ENCODE peak calls at places on chromosomes 12 and 14, in seven cellular contexts. One of them, this sample, is unnamed. For H3K9me3, the result is how much of the 10 kb centered on the place peaks cover.

GRCh38 chr14:91570021-91570420 is 59.9 kb upstream of the PPP4R3A start:
- DNase-seq in right atrium auricular region: no peak
- DNase-seq in CD8-positive, alpha-beta memory T cell: no peak
- DNase-seq in IMR-90: no peak
- DNase-seq in neuronal stem cell: peak
- DNase-seq in right lobe of liver: no peak
- DNase-seq in fibroblast of lung: no peak
- DNase-seq in this sample: no peak

GRCh38 chr14:100554082-100554677 is 33.0 kb downstream of the BEGAIN start:
- DNase-seq in right atrium auricular region: peak
- DNase-seq in CD8-positive, alpha-beta memory T cell: no peak
- DNase-seq in IMR-90: no peak
- DNase-seq in neuronal stem cell: no peak
- DNase-seq in right lobe of liver: no peak
- DNase-seq in fibroblast of lung: no peak
- DNase-seq in this sample: no peak

GRCh38 chr14:52003324-52003723 is 14.0 kb downstream of the RTRAF start:
- DNase-seq in right atrium auricular region: no peak
- DNase-seq in CD8-positive, alpha-beta memory T cell: no peak
- DNase-seq in IMR-90: peak
- DNase-seq in neuronal stem cell: no peak
- DNase-seq in right lobe of liver: no peak
- DNase-seq in fibroblast of lung: peak
- DNase-seq in this sample: no peak

GRCh38 chr14:78278464-78278863 is 108.3 kb downstream of the NRXN3 start:
- DNase-seq in right atrium auricular region: no peak
- DNase-seq in CD8-positive, alpha-beta memory T cell: no peak
- DNase-seq in IMR-90: no peak
- DNase-seq in neuronal stem cell: no peak
- DNase-seq in right lobe of liver: no peak
- DNase-seq in fibroblast of lung: no peak
- DNase-seq in this sample: no peak

GRCh38 chr12:131223791-131224567 is 270.3 kb downstream of the ADGRD1 start:
- DNase-seq in right atrium auricular region: no peak
- DNase-seq in CD8-positive, alpha-beta memory T cell: no peak
- DNase-seq in IMR-90: no peak
- DNase-seq in neuronal stem cell: no peak
- DNase-seq in right lobe of liver: no peak
- DNase-seq in fibroblast of lung: no peak
- DNase-seq in this sample: no peak

GRCh38 chr14:21026988-21027315 is 2.1 kb upstream of the NDRG2 start:
- DNase-seq in right atrium auricular region: peak
- DNase-seq in CD8-positive, alpha-beta memory T cell: no peak
- DNase-seq in IMR-90: no peak
- DNase-seq in neuronal stem cell: no peak
- DNase-seq in right lobe of liver: no peak
- DNase-seq in fibroblast of lung: no peak
- DNase-seq in this sample: no peak

GRCh38 chr12:112439769-112440168 is 21.0 kb downstream of the PTPN11 start:
- DNase-seq in right atrium auricular region: no peak
- DNase-seq in CD8-positive, alpha-beta memory T cell: no peak
- DNase-seq in IMR-90: no peak
- DNase-seq in neuronal stem cell: no peak
- DNase-seq in right lobe of liver: no peak
- DNase-seq in fibroblast of lung: no peak
- DNase-seq in this sample: no peak

GRCh38 chr14:26199096-26199495 is 398.7 kb downstream of the NOVA1 start:
- DNase-seq in right atrium auricular region: no peak
- DNase-seq in CD8-positive, alpha-beta memory T cell: no peak
- DNase-seq in IMR-90: no peak
- DNase-seq in neuronal stem cell: no peak
- DNase-seq in right lobe of liver: no peak
- DNase-seq in fibroblast of lung: no peak
- DNase-seq in this sample: no peak

GRCh38 chr14:42316746-42317145 is 710.1 kb downstream of the LRFN5 start:
- DNase-seq in right atrium auricular region: no peak
- DNase-seq in CD8-positive, alpha-beta memory T cell: no peak
- DNase-seq in IMR-90: no peak
- DNase-seq in neuronal stem cell: no peak
- DNase-seq in right lobe of liver: no peak
- DNase-seq in fibroblast of lung: no peak
- DNase-seq in this sample: no peak

GRCh38 chr12:43289412-43289811 is 262.6 kb downstream of the ADAMTS20 start:
- DNase-seq in right atrium auricular region: no peak
- DNase-seq in CD8-positive, alpha-beta memory T cell: no peak
- DNase-seq in IMR-90: peak
- DNase-seq in neuronal stem cell: no peak
- DNase-seq in right lobe of liver: no peak
- DNase-seq in fibroblast of lung: peak
- DNase-seq in this sample: no peak

GRCh38 chr12:125467363-125467762 is 402.1 kb downstream of the AACS start:
- DNase-seq in right atrium auricular region: no peak
- DNase-seq in CD8-positive, alpha-beta memory T cell: no peak
- DNase-seq in IMR-90: no peak
- DNase-seq in neuronal stem cell: no peak
- DNase-seq in right lobe of liver: no peak
- DNase-seq in fibroblast of lung: no peak
- DNase-seq in this sample: no peak

GRCh38 chr14:43898709-43899108 is 608.4 kb downstream of the FSCB start:
- DNase-seq in right atrium auricular region: no peak
- DNase-seq in CD8-positive, alpha-beta memory T cell: no peak
- DNase-seq in IMR-90: no peak
- DNase-seq in neuronal stem cell: no peak
- DNase-seq in right lobe of liver: no peak
- DNase-seq in fibroblast of lung: peak
- DNase-seq in this sample: no peak

GRCh38 chr14:52279405-52279804 is 11.9 kb downstream of the PTGDR start:
- DNase-seq in right atrium auricular region: no peak
- DNase-seq in CD8-positive, alpha-beta memory T cell: no peak
- DNase-seq in IMR-90: peak
- DNase-seq in neuronal stem cell: no peak
- DNase-seq in right lobe of liver: no peak
- DNase-seq in fibroblast of lung: peak
- DNase-seq in this sample: no peak

GRCh38 chr12:26116829-26117228 is 8.0 kb downstream of the BHLHE41 start:
- DNase-seq in right atrium auricular region: no peak
- DNase-seq in CD8-positive, alpha-beta memory T cell: no peak
- DNase-seq in IMR-90: no peak
- DNase-seq in neuronal stem cell: no peak
- DNase-seq in right lobe of liver: no peak
- DNase-seq in fibroblast of lung: no peak
- DNase-seq in this sample: no peak

GRCh38 chr14:74934476-74935339 is 11.6 kb upstream of the RPS6KL1 start:
- DNase-seq in right atrium auricular region: no peak
- DNase-seq in CD8-positive, alpha-beta memory T cell: no peak
- DNase-seq in IMR-90: no peak
- DNase-seq in neuronal stem cell: no peak
- DNase-seq in right lobe of liver: peak
- DNase-seq in fibroblast of lung: peak
- DNase-seq in this sample: no peak

GRCh38 chr12:118206107-118206412 is 70.1 kb downstream of the PEBP1 start:
- DNase-seq in right atrium auricular region: no peak
- DNase-seq in CD8-positive, alpha-beta memory T cell: no peak
- DNase-seq in IMR-90: no peak
- DNase-seq in neuronal stem cell: no peak
- DNase-seq in right lobe of liver: no peak
- DNase-seq in fibroblast of lung: no peak
- DNase-seq in this sample: no peak

GRCh38 chr12:49553512-49554088 is 14.3 kb downstream of the MCRS1 start:
- DNase-seq in right atrium auricular region: no peak
- DNase-seq in CD8-positive, alpha-beta memory T cell: no peak
- DNase-seq in IMR-90: no peak
- DNase-seq in neuronal stem cell: no peak
- DNase-seq in right lobe of liver: no peak
- DNase-seq in fibroblast of lung: no peak
- DNase-seq in this sample: no peak

GRCh38 chr14:104104006-104104901 is 18.8 kb downstream of the ASPG start:
- DNase-seq in right atrium auricular region: no peak
- DNase-seq in CD8-positive, alpha-beta memory T cell: peak
- DNase-seq in IMR-90: no peak
- DNase-seq in neuronal stem cell: no peak
- DNase-seq in right lobe of liver: peak
- DNase-seq in fibroblast of lung: no peak
- DNase-seq in this sample: no peak

GRCh38 chr14:63275611-63276010 is 43.1 kb downstream of the GPHB5 start:
- DNase-seq in right atrium auricular region: no peak
- DNase-seq in CD8-positive, alpha-beta memory T cell: no peak
- DNase-seq in IMR-90: no peak
- DNase-seq in neuronal stem cell: no peak
- DNase-seq in right lobe of liver: no peak
- DNase-seq in fibroblast of lung: no peak
- DNase-seq in this sample: no peak

GRCh38 chr12:116455540-116456306 is 103.5 kb upstream of the MAP1LC3B2 start:
- DNase-seq in right atrium auricular region: peak
- DNase-seq in CD8-positive, alpha-beta memory T cell: no peak
- DNase-seq in IMR-90: peak
- DNase-seq in neuronal stem cell: peak
- DNase-seq in right lobe of liver: no peak
- DNase-seq in fibroblast of lung: peak
- DNase-seq in this sample: no peak

GRCh38 chr12:130982565-130983225 is 29.0 kb downstream of the ADGRD1 start:
- DNase-seq in right atrium auricular region: peak
- DNase-seq in CD8-positive, alpha-beta memory T cell: no peak
- DNase-seq in IMR-90: no peak
- DNase-seq in neuronal stem cell: no peak
- DNase-seq in right lobe of liver: no peak
- DNase-seq in fibroblast of lung: no peak
- DNase-seq in this sample: no peak

GRCh38 chr14:101506921-101507300 is 54.4 kb upstream of the DIO3 start:
- DNase-seq in right atrium auricular region: peak
- DNase-seq in CD8-positive, alpha-beta memory T cell: no peak
- DNase-seq in IMR-90: no peak
- DNase-seq in neuronal stem cell: no peak
- DNase-seq in right lobe of liver: peak
- DNase-seq in fibroblast of lung: no peak
- DNase-seq in this sample: no peak

GRCh38 chr12:123223241-123223668 is 9.7 kb downstream of the MPHOSPH9 start:
- DNase-seq in right atrium auricular region: no peak
- DNase-seq in CD8-positive, alpha-beta memory T cell: peak
- DNase-seq in IMR-90: no peak
- DNase-seq in neuronal stem cell: no peak
- DNase-seq in right lobe of liver: no peak
- DNase-seq in fibroblast of lung: no peak
- DNase-seq in this sample: peak

GRCh38 chr14:102903248-102903888 is 19.1 kb upstream of the AMN start:
- DNase-seq in right atrium auricular region: no peak
- DNase-seq in CD8-positive, alpha-beta memory T cell: no peak
- DNase-seq in IMR-90: no peak
- DNase-seq in neuronal stem cell: no peak
- DNase-seq in right lobe of liver: no peak
- DNase-seq in fibroblast of lung: no peak
- DNase-seq in this sample: no peak

GRCh38 chr14:58846682-58847465 is 209.1 kb downstream of the DACT1 start:
- DNase-seq in right atrium auricular region: no peak
- DNase-seq in CD8-positive, alpha-beta memory T cell: no peak
- DNase-seq in IMR-90: no peak
- DNase-seq in neuronal stem cell: no peak
- DNase-seq in right lobe of liver: no peak
- DNase-seq in fibroblast of lung: no peak
- DNase-seq in this sample: no peak

GRCh38 chr12:55742719-55743130 is at the start of gene GDF11:
- DNase-seq in right atrium auricular region: peak
- DNase-seq in CD8-positive, alpha-beta memory T cell: peak
- DNase-seq in IMR-90: peak
- DNase-seq in neuronal stem cell: peak
- DNase-seq in right lobe of liver: no peak
- DNase-seq in fibroblast of lung: peak
- DNase-seq in this sample: peak

GRCh38 chr14:105742531-105742848 is 216.1 kb downstream of the TMEM121 start:
- DNase-seq in right atrium auricular region: no peak
- DNase-seq in CD8-positive, alpha-beta memory T cell: peak
- DNase-seq in IMR-90: no peak
- DNase-seq in neuronal stem cell: no peak
- DNase-seq in right lobe of liver: no peak
- DNase-seq in fibroblast of lung: no peak
- DNase-seq in this sample: no peak
- H3K9me3 ChIP-seq in right atrium auricular region: under half
- H3K9me3 ChIP-seq in CD8-positive, alpha-beta memory T cell: under half
- H3K9me3 ChIP-seq in IMR-90: under half
- H3K9me3 ChIP-seq in neuronal stem cell: under half
- H3K9me3 ChIP-seq in right lobe of liver: under half
- H3K9me3 ChIP-seq in fibroblast of lung: under half
- H3K9me3 ChIP-seq in this sample: under half

DNA sequence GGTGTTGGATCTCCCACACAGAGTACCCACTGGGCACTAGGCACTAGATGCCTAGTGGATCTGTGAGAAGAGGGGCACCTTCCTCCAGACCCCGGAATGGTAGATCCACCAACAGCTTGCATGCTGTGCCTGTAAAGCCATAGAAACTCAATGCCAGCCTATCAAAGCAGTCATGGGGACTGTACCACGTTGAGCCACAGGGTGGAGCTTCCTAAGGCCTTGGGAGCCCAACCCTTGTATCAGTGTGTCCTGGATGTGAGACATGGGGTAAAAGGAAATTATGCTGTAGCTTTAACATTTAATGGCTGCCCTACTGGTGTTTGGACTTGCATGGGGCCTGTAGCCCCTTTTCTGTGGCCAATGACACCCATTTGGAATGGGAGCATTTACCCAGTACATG is 1024.9 kb downstream of the TMEM121 start:
- DNase-seq in right atrium auricular region: no peak
- DNase-seq in CD8-positive, alpha-beta memory T cell: no peak
- DNase-seq in IMR-90: no peak
- DNase-seq in neuronal stem cell: no peak
- DNase-seq in right lobe of liver: no peak
- DNase-seq in fibroblast of lung: no peak
- DNase-seq in this sample: no peak
- H3K9me3 ChIP-seq in right atrium auricular region: under half
- H3K9me3 ChIP-seq in CD8-positive, alpha-beta memory T cell: under half
- H3K9me3 ChIP-seq in IMR-90: under half
- H3K9me3 ChIP-seq in neuronal stem cell: under half
- H3K9me3 ChIP-seq in right lobe of liver: under half
- H3K9me3 ChIP-seq in fibroblast of lung: under half
- H3K9me3 ChIP-seq in this sample: under half

DNA sequence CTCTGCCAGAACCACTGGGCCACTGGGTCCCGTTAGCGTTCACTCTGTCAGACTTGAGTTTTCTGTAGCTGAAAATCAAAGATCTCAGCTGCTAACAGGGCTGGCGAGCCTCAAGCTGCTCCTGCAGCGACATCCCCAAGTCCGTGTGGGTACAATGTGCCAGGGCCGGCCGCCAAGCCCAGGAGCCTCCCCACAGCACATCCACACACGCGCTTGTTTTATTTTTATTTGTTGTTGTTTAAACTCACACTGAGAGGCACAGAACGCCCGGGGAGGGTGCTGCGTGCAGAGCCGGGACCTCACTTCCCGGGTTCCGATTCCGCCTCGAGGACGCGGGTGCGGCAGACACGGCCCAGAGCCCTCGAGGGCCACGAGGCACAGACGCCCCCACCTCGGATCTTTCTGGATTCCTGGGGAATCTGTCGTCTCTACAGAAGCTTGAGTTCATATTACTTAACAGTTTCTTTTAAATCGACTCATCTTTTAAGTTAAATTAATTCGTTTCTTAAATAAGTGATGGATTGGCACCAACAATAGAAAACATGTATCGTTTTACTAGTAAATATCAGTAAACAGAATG is 9.3 kb downstream of the GALNT9 start:
- DNase-seq in right atrium auricular region: no peak
- DNase-seq in CD8-positive, alpha-beta memory T cell: no peak
- DNase-seq in IMR-90: no peak
- DNase-seq in neuronal stem cell: no peak
- DNase-seq in right lobe of liver: peak
- DNase-seq in fibroblast of lung: no peak
- DNase-seq in this sample: no peak
- H3K9me3 ChIP-seq in right atrium auricular region: under half
- H3K9me3 ChIP-seq in CD8-positive, alpha-beta memory T cell: under half
- H3K9me3 ChIP-seq in IMR-90: under half
- H3K9me3 ChIP-seq in neuronal stem cell: under half
- H3K9me3 ChIP-seq in right lobe of liver: under half
- H3K9me3 ChIP-seq in fibroblast of lung: under half
- H3K9me3 ChIP-seq in this sample: under half

GRCh38 chr14:105879503-105879866 is 353.1 kb downstream of the TMEM121 start:
- DNase-seq in right atrium auricular region: no peak
- DNase-seq in CD8-positive, alpha-beta memory T cell: no peak
- DNase-seq in IMR-90: no peak
- DNase-seq in neuronal stem cell: no peak
- DNase-seq in right lobe of liver: peak
- DNase-seq in fibroblast of lung: no peak
- DNase-seq in this sample: no peak
- H3K9me3 ChIP-seq in right atrium auricular region: under half
- H3K9me3 ChIP-seq in CD8-positive, alpha-beta memory T cell: under half
- H3K9me3 ChIP-seq in IMR-90: under half
- H3K9me3 ChIP-seq in neuronal stem cell: under half
- H3K9me3 ChIP-seq in right lobe of liver: under half
- H3K9me3 ChIP-seq in fibroblast of lung: under half
- H3K9me3 ChIP-seq in this sample: under half